ENCODE peak calls at places on chromosomes 3 and 15, in six cellular contexts. H is IMR-90, W is uterus, F is GM12878, B is HepG2, D is stomach. V is an unnamed sample.

GRCh38 chr3:188796122-188796631 is 375.6 kb upstream of the TPRG1 start:
- DNase-seq in H (peak), W (no peak), F (no peak), B (no peak), D (no peak), V (no peak)

GRCh38 chr3:165617134-165617533 is 220.1 kb downstream of the BCHE start:
- DNase-seq in H (no peak), W (no peak), F (no peak), B (no peak), D (no peak), V (no peak)

GRCh38 chr15:90947577-90948357 is 6.9 kb upstream of the RCCD1 start:
- DNase-seq in H (no peak), W (no peak), F (no peak), B (no peak), D (no peak), V (no peak)

GRCh38 chr3:98246142-98246541 is 17.9 kb upstream of the OR5H6 start:
- DNase-seq in H (no peak), W (no peak), F (no peak), B (no peak), D (no peak), V (no peak)

GRCh38 chr3:189936210-189936609 is 184.5 kb downstream of the P3H2 start:
- DNase-seq in H (no peak), W (no peak), F (no peak), B (no peak), D (no peak), V (no peak)

GRCh38 chr3:175070946-175071345 is 211.8 kb downstream of the NAALADL2 start:
- DNase-seq in H (no peak), W (no peak), F (no peak), B (no peak), D (no peak), V (no peak)

GRCh38 chr3:100486808-100487207 is 5.6 kb upstream of the TMEM45A start:
- DNase-seq in H (no peak), W (no peak), F (no peak), B (no peak), D (no peak), V (no peak)

GRCh38 chr15:55221090-55222011 is 24.6 kb upstream of the RSL24D1 start:
- DNase-seq in H (peak), W (no peak), F (peak), B (peak), D (no peak), V (no peak)

GRCh38 chr15:67148196-67148701 is 82.8 kb downstream of the SMAD3 start:
- DNase-seq in H (peak), W (no peak), F (no peak), B (peak), D (no peak), V (no peak)

GRCh38 chr15:77221708-77222107 is 150.8 kb upstream of the TSPAN3 start:
- DNase-seq in H (no peak), W (no peak), F (no peak), B (no peak), D (no peak), V (no peak)

GRCh38 chr3:87120850-87121249 is 106.3 kb upstream of the CHMP2B start:
- DNase-seq in H (no peak), W (no peak), F (no peak), B (no peak), D (no peak), V (no peak)

GRCh38 chr15:35399901-35400300 is 146.1 kb downstream of the DPH6 start:
- DNase-seq in H (no peak), W (no peak), F (no peak), B (no peak), D (no peak), V (no peak)

GRCh38 chr3:119555309-119555735 is 4.1 kb downstream of the CD80 start:
- DNase-seq in H (no peak), W (no peak), F (no peak), B (no peak), D (no peak), V (no peak)

GRCh38 chr15:99399612-99400011 is 148.3 kb downstream of the LRRC28 start:
- DNase-seq in H (no peak), W (no peak), F (no peak), B (no peak), D (no peak), V (no peak)

GRCh38 chr3:52532517-52532837 is 1.2 kb downstream of the NT5DC2 start:
- DNase-seq in H (peak), W (peak), F (no peak), B (peak), D (peak), V (no peak)

GRCh38 chr15:66630801-66631351 is 65.1 kb upstream of the LCTL start:
- DNase-seq in H (no peak), W (no peak), F (no peak), B (no peak), D (no peak), V (no peak)

GRCh38 chr15:82624008-82624407 is 23.2 kb downstream of the CPEB1 start:
- DNase-seq in H (no peak), W (no peak), F (no peak), B (no peak), D (no peak), V (no peak)

GRCh38 chr3:112900088-112900487 is 53.4 kb upstream of the CD200R1L start:
- DNase-seq in H (peak), W (no peak), F (no peak), B (no peak), D (no peak), V (no peak)

GRCh38 chr3:47261301-47261700 is 21.3 kb downstream of the KIF9 start:
- DNase-seq in H (peak), W (no peak), F (no peak), B (no peak), D (no peak), V (no peak)

GRCh38 chr3:171950373-171950772 is 89.0 kb upstream of the FNDC3B start:
- DNase-seq in H (peak), W (no peak), F (no peak), B (peak), D (no peak), V (no peak)

GRCh38 chr3:140530603-140531002 is 147.3 kb upstream of the TRIM42 start:
- DNase-seq in H (no peak), W (no peak), F (no peak), B (no peak), D (no peak), V (peak)

GRCh38 chr15:43135351-43135750 is 2.0 kb downstream of the TMEM62 start:
- DNase-seq in H (no peak), W (no peak), F (no peak), B (no peak), D (no peak), V (no peak)

GRCh38 chr15:43134157-43134637 is 811 bp downstream of the TMEM62 start:
- DNase-seq in H (no peak), W (no peak), F (no peak), B (no peak), D (no peak), V (no peak)

GRCh38 chr15:43132830-43133428 is 457 bp upstream of the TMEM62 start:
- DNase-seq in H (no peak), W (no peak), F (no peak), B (no peak), D (peak), V (no peak)

GRCh38 chr15:43127752-43128151 is 5.6 kb upstream of the TMEM62 start:
- DNase-seq in H (no peak), W (no peak), F (no peak), B (peak), D (no peak), V (no peak)

DNA sequence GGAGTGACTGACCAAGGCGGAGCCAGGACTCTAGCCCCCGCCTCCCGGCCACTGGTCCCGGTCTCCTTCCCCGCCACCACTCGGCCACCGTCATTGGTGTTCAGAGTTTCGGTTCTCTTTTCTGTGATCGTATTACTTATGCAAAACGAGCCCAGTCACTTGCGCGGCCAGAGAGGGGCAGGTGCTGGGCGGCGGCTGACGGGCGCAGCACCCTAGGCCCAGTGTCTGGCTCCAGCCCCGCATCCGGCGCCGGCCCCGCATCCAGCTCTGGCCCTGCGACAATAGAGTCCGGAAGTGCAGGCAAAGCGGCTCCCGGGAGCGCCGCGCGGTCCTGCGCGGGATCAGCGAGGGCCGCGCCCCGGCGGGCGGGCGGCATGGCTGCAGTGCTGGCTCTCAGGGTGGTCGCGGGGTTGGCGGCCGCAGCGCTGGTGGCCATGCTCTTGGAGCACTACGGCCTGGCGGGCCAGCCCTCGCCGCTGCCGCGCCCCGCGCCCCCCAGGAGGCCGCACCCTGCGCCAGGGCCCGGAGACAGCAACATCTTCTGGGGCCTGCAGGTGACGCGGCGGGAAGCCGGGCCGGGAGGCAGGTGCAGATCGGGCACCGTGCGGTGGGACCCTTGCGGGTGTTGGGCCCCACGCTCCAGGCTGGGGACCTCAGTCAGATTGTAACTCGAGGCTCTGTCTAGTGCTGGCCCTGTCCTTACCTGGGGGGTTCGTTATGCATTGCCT is at the start of gene TMEM62:
- DNase-seq in H (peak), W (peak), F (peak), B (peak), D (peak), V (peak)
- H3K27ac ChIP-seq in H (peak), W (peak), F (peak), B (peak), D (peak), V (peak)

GRCh38 chr3:81743096-81744025 is 18.1 kb downstream of the GBE1 start:
- DNase-seq in H (peak), W (peak), F (no peak), B (no peak), D (no peak), V (peak)

GRCh38 chr3:81744366-81744765 is 17.1 kb downstream of the GBE1 start:
- DNase-seq in H (peak), W (peak), F (no peak), B (peak), D (no peak), V (no peak)

GRCh38 chr3:81742581-81742980 is 18.9 kb downstream of the GBE1 start:
- DNase-seq in H (no peak), W (no peak), F (no peak), B (no peak), D (no peak), V (no peak)

GRCh38 chr3:81740731-81741130 is 20.7 kb downstream of the GBE1 start:
- DNase-seq in H (no peak), W (no peak), F (no peak), B (no peak), D (no peak), V (no peak)

DNA sequence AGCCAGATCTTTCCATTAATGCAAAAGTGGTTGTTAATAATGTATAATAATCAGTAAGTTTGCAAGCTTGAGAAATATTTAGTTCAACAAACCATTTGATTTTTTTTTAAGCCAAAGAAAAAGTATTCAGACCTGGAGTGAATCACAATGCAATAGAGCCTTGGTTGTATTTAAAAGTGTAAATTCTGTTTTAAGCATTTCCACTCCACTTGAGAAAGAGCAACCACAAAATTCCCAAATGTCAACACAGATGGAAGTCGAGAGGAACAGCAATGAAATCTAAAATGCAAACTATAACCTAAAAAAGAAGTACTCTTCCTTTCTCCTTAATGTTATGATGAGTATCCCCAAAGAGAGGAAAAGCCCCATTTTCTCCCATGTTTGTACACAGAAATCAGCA is 20.2 kb downstream of the GBE1 start:
- DNase-seq in H (peak), W (no peak), F (no peak), B (no peak), D (no peak), V (no peak)
- TF ChIP-seq POLR2A in H (no peak), W (no peak), F (no peak), B (no peak), D (no peak), V (no peak)

GRCh38 chr3:179949428-179949827 is 87.3 kb downstream of the PEX5L start:
- DNase-seq in H (no peak), W (no peak), F (no peak), B (no peak), D (no peak), V (no peak)
- H3K27ac ChIP-seq in H (no peak), W (no peak), F (no peak), B (no peak), D (no peak), V (no peak)

DNA sequence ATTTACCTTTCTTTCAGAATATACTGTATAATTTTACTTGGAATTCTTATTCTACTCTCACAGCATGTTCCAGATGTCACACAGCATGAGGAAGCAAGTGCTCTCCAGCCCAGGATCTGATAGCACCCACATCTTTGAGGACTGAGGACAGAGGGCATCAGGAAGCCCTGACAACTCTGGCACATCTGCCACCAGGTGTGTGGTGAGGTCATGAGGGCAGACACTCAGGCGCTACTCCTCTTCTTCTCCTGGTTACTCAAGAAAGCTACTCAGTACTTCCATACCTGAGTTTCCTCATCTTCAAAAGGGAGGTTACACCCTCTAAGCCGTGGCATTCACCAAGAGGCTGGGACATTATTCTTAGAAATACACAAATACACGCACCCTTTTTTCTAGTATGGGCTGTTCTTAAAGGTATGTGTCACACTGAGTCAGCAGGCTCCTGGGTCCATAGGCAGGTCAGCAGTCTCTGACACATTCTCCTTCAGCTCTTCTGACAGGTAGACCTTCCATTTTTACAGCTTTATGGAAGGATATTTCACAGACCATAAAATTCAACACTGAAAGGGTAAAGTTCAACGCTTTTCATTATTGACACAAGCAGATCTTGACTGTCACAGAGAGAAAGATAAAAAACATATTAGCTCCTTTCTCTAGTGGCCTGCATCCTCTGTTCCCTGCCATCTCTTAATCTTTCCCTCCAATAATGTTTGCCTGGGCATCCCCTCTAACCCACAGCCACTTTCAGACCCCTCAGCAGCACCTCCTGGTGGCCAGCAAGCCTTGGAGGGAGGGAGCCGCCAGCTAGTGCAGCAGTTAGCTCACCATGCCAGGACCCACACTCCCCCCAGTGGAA is 103.2 kb upstream of the TJP1 start:
- DNase-seq in H (peak), W (peak), F (no peak), B (peak), D (peak), V (no peak)
- TF ChIP-seq POLR2A in H (peak), W (no peak), F (no peak), B (no peak), D (no peak), V (no peak)

GRCh38 chr3:128381609-128382008 is 85.1 kb downstream of the DNAJB8 start:
- DNase-seq in H (no peak), W (no peak), F (no peak), B (no peak), D (no peak), V (no peak)
- H3K27ac ChIP-seq in H (no peak), W (peak), F (no peak), B (no peak), D (peak), V (no peak)

GRCh38 chr3:197750863-197751737 is 1.4 kb downstream of the FYTTD1 start:
- DNase-seq in H (peak), W (peak), F (no peak), B (no peak), D (peak), V (no peak)
- TF ChIP-seq POLR2A in H (peak), W (no peak), F (no peak), B (no peak), D (no peak), V (peak)

GRCh38 chr3:160398820-160399346 is at the start of gene IFT80:
- DNase-seq in H (peak), W (peak), F (peak), B (peak), D (peak), V (peak)
- H3K27ac ChIP-seq in H (peak), W (peak), F (peak), B (peak), D (peak), V (peak)